ENCODE peak calls at places on chromosomes 7 and 10, in five cellular contexts. One of them, this sample, is unnamed.

GRCh38 chr7:157016352-157017041 is 6.0 kb upstream of the MNX1 start:
- DNase-seq in CD8-positive, alpha-beta T cell: no peak
- DNase-seq in left ventricle myocardium inferior: no peak
- DNase-seq in upper lobe of right lung: peak; percentile 57
- DNase-seq in heart left ventricle: no peak
- DNase-seq in this sample: no peak

GRCh38 chr7:155422151-155422550 is 35.8 kb upstream of the EN2 start:
- DNase-seq in CD8-positive, alpha-beta T cell: no peak
- DNase-seq in left ventricle myocardium inferior: no peak
- DNase-seq in upper lobe of right lung: no peak
- DNase-seq in heart left ventricle: peak; percentile 14
- DNase-seq in this sample: no peak

GRCh38 chr10:124223001-124223710 is 129.8 kb upstream of the CHST15 start:
- DNase-seq in CD8-positive, alpha-beta T cell: no peak
- DNase-seq in left ventricle myocardium inferior: no peak
- DNase-seq in upper lobe of right lung: no peak
- DNase-seq in heart left ventricle: no peak
- DNase-seq in this sample: no peak

GRCh38 chr10:73623056-73623455 is 18.2 kb downstream of the MYOZ1 start:
- DNase-seq in CD8-positive, alpha-beta T cell: no peak
- DNase-seq in left ventricle myocardium inferior: no peak
- DNase-seq in upper lobe of right lung: no peak
- DNase-seq in heart left ventricle: no peak
- DNase-seq in this sample: no peak

GRCh38 chr7:92916751-92917369 is 80.5 kb upstream of the CDK6 start:
- DNase-seq in CD8-positive, alpha-beta T cell: no peak
- DNase-seq in left ventricle myocardium inferior: no peak
- DNase-seq in upper lobe of right lung: no peak
- DNase-seq in heart left ventricle: no peak
- DNase-seq in this sample: no peak

GRCh38 chr7:121954803-121955202 is 81.8 kb downstream of the PTPRZ1 start:
- DNase-seq in CD8-positive, alpha-beta T cell: no peak
- DNase-seq in left ventricle myocardium inferior: no peak
- DNase-seq in upper lobe of right lung: no peak
- DNase-seq in heart left ventricle: no peak
- DNase-seq in this sample: no peak

GRCh38 chr10:60167056-60167455 is 222.6 kb downstream of the ANK3 start:
- DNase-seq in CD8-positive, alpha-beta T cell: no peak
- DNase-seq in left ventricle myocardium inferior: no peak
- DNase-seq in upper lobe of right lung: no peak
- DNase-seq in heart left ventricle: no peak
- DNase-seq in this sample: no peak

GRCh38 chr10:31947144-31947926 is 18.7 kb upstream of the ARHGAP12 start:
- DNase-seq in CD8-positive, alpha-beta T cell: no peak
- DNase-seq in left ventricle myocardium inferior: no peak
- DNase-seq in upper lobe of right lung: no peak
- DNase-seq in heart left ventricle: no peak
- DNase-seq in this sample: no peak

GRCh38 chr7:130153251-130153908 is 51.8 kb downstream of the TMEM209 start:
- DNase-seq in CD8-positive, alpha-beta T cell: no peak
- DNase-seq in left ventricle myocardium inferior: no peak
- DNase-seq in upper lobe of right lung: no peak
- DNase-seq in heart left ventricle: no peak
- DNase-seq in this sample: peak; percentile 64
- H3K4me3 ChIP-seq in CD8-positive, alpha-beta T cell: no peak overlapping the region
- H3K4me3 ChIP-seq in left ventricle myocardium inferior: no peak overlapping the region
- H3K4me3 ChIP-seq in upper lobe of right lung: no peak overlapping the region
- H3K4me3 ChIP-seq in heart left ventricle: peak overlapping the region; percentile 13
- H3K4me3 ChIP-seq in this sample: no peak overlapping the region

GRCh38 chr10:113555245-113555644 is 2.4 kb downstream of the HABP2 start:
- DNase-seq in CD8-positive, alpha-beta T cell: no peak
- DNase-seq in left ventricle myocardium inferior: no peak
- DNase-seq in upper lobe of right lung: no peak
- DNase-seq in heart left ventricle: no peak
- DNase-seq in this sample: no peak

GRCh38 chr10:113554214-113554613 is 1.4 kb downstream of the HABP2 start:
- DNase-seq in CD8-positive, alpha-beta T cell: no peak
- DNase-seq in left ventricle myocardium inferior: no peak
- DNase-seq in upper lobe of right lung: no peak
- DNase-seq in heart left ventricle: no peak
- DNase-seq in this sample: no peak

GRCh38 chr10:113552723-113553122 is at the start of gene HABP2:
- DNase-seq in CD8-positive, alpha-beta T cell: no peak
- DNase-seq in left ventricle myocardium inferior: no peak
- DNase-seq in upper lobe of right lung: no peak
- DNase-seq in heart left ventricle: no peak
- DNase-seq in this sample: no peak

GRCh38 chr10:113552014-113552413 is 839 bp upstream of the HABP2 start:
- DNase-seq in CD8-positive, alpha-beta T cell: no peak
- DNase-seq in left ventricle myocardium inferior: no peak
- DNase-seq in upper lobe of right lung: no peak
- DNase-seq in heart left ventricle: no peak
- DNase-seq in this sample: no peak

GRCh38 chr10:113553149-113553548 is 296 bp downstream of the HABP2 start:
- DNase-seq in CD8-positive, alpha-beta T cell: no peak
- DNase-seq in left ventricle myocardium inferior: no peak
- DNase-seq in upper lobe of right lung: no peak
- DNase-seq in heart left ventricle: no peak
- DNase-seq in this sample: no peak
- H3K4me1 ChIP-seq in CD8-positive, alpha-beta T cell: no peaks in the 10 kb centered on the region
- H3K4me1 ChIP-seq in left ventricle myocardium inferior: peaks cover 13% of the 10 kb centered on the region
- H3K4me1 ChIP-seq in upper lobe of right lung: peaks cover 12% of the 10 kb centered on the region
- H3K4me1 ChIP-seq in heart left ventricle: no peaks in the 10 kb centered on the region
- H3K4me1 ChIP-seq in this sample: no peaks in the 10 kb centered on the region

GRCh38 chr10:123150986-123151738 is 3.0 kb upstream of the BUB3 start:
- DNase-seq in CD8-positive, alpha-beta T cell: no peak
- DNase-seq in left ventricle myocardium inferior: no peak
- DNase-seq in upper lobe of right lung: peak; percentile 70
- DNase-seq in heart left ventricle: no peak
- DNase-seq in this sample: no peak
- H3K4me3 ChIP-seq in CD8-positive, alpha-beta T cell: peak overlapping the region; percentile 55
- H3K4me3 ChIP-seq in left ventricle myocardium inferior: peak overlapping the region; percentile 47
- H3K4me3 ChIP-seq in upper lobe of right lung: peak overlapping the region; percentile 27
- H3K4me3 ChIP-seq in heart left ventricle: peak overlapping the region; percentile 30
- H3K4me3 ChIP-seq in this sample: peak overlapping the region; percentile 18

GRCh38 chr7:114930107-114930521 is 8.2 kb downstream of the MDFIC start:
- DNase-seq in CD8-positive, alpha-beta T cell: no peak
- DNase-seq in left ventricle myocardium inferior: no peak
- DNase-seq in upper lobe of right lung: no peak
- DNase-seq in heart left ventricle: no peak
- DNase-seq in this sample: no peak
- H3K4me1 ChIP-seq in CD8-positive, alpha-beta T cell: peaks cover 84% of the 10 kb centered on the region
- H3K4me1 ChIP-seq in left ventricle myocardium inferior: peaks cover 70% of the 10 kb centered on the region
- H3K4me1 ChIP-seq in upper lobe of right lung: peaks cover 55% of the 10 kb centered on the region
- H3K4me1 ChIP-seq in heart left ventricle: peaks cover 49% of the 10 kb centered on the region
- H3K4me1 ChIP-seq in this sample: peaks cover 4% of the 10 kb centered on the region